ENCODE peak calls at places on chromosomes 11 and 22, in five cellular contexts. O, M, G, H and K are unnamed samples.

GRCh38 chr22:38246692-38247091 is 26.1 kb downstream of the TMEM184B start:
- DNase-seq in H (no peak), O (no peak), G (no peak), M (no peak), K (no peak)

GRCh38 chr11:66718320-66718971 is 10.6 kb downstream of the SPTBN2 start:
- DNase-seq in O (no peak), G (no peak), M (no peak), H (peak), K (no peak)

GRCh38 chr11:128299132-128299726 is 288.1 kb downstream of the ETS1 start:
- DNase-seq in O (no peak), G (peak), M (no peak), H (no peak), K (peak)

GRCh38 chr11:82750643-82751139 is 17.0 kb upstream of the FAM181B start:
- DNase-seq in G (peak), H (peak), O (no peak), M (no peak), K (no peak)

GRCh38 chr11:129694538-129694937 is 121.1 kb upstream of the TMEM45B start:
- DNase-seq in M (no peak), O (no peak), G (peak), H (no peak), K (no peak)

GRCh38 chr11:73392108-73393010 is 16.2 kb downstream of the RELT start:
- DNase-seq in O (no peak), G (no peak), H (no peak), M (no peak), K (no peak)

GRCh38 chr11:2445107-2445947 is 519 bp downstream of the KCNQ1 start:
- DNase-seq in M (no peak), H (no peak), O (no peak), G (no peak), K (no peak)

GRCh38 chr11:31641477-31642062 is 132.0 kb downstream of the ELP4 start:
- DNase-seq in G (peak), O (no peak), H (peak), M (no peak), K (no peak)

GRCh38 chr11:76764941-76765340 is 18.2 kb upstream of the TSKU start:
- DNase-seq in M (no peak), H (no peak), G (no peak), O (no peak), K (no peak)

GRCh38 chr22:33917744-33918406 is 2.4 kb downstream of the LARGE1 start:
- DNase-seq in G (peak), H (peak), M (no peak), O (no peak), K (no peak)

GRCh38 chr11:56693428-56693827 is 5.5 kb upstream of the OR9G1 start:
- DNase-seq in O (no peak), G (no peak), H (no peak), M (no peak), K (no peak)

GRCh38 chr11:109197656-109198055 is 224.3 kb upstream of the C11orf87 start:
- DNase-seq in M (no peak), O (no peak), G (no peak), H (no peak), K (peak)

GRCh38 chr11:368414-369335 is 624 bp upstream of the B4GALNT4 start:
- DNase-seq in H (peak), M (no peak), G (no peak), O (no peak), K (no peak)

GRCh38 chr11:82315093-82315492 is 418.6 kb downstream of the FAM181B start:
- DNase-seq in G (peak), O (no peak), H (peak), M (no peak), K (no peak)

GRCh38 chr11:12235549-12235944 is 125.2 kb downstream of the MICAL2 start:
- DNase-seq in H (peak), O (no peak), M (no peak), G (peak), K (no peak)

GRCh38 chr11:70760416-70761020 is 362.2 kb downstream of the CTTN start:
- DNase-seq in O (no peak), H (peak), M (no peak), G (no peak), K (no peak)

GRCh38 chr11:63592975-63593395 is 21.2 kb downstream of the PLAAT3 start:
- DNase-seq in O (no peak), M (no peak), G (peak), H (peak), K (no peak)

GRCh38 chr22:48570912-48571311 is 1256.8 kb downstream of the BRD1 start:
- DNase-seq in H (no peak), G (no peak), O (no peak), M (no peak), K (no peak)

GRCh38 chr11:35927730-35928129 is 16.1 kb upstream of the LDLRAD3 start:
- DNase-seq in H (peak), G (no peak), M (no peak), O (no peak), K (peak)

GRCh38 chr11:67230406-67230805 is 35.9 kb upstream of the GRK2 start:
- DNase-seq in H (no peak), O (no peak), G (no peak), M (no peak), K (no peak)

GRCh38 chr11:28400236-28401100 is 292.3 kb downstream of the METTL15 start:
- DNase-seq in G (no peak), M (peak), H (no peak), O (no peak), K (no peak)

GRCh38 chr11:69670158-69670845 is 4.9 kb downstream of the LTO1 start:
- DNase-seq in O (no peak), G (peak), H (peak), M (peak), K (peak)

GRCh38 chr11:65213322-65214211 is 31.8 kb downstream of the CAPN1 start:
- DNase-seq in M (no peak), H (peak), O (no peak), G (no peak), K (no peak)

GRCh38 chr11:27902981-27903624 is 202.8 kb upstream of the BDNF start:
- DNase-seq in H (no peak), M (no peak), G (no peak), O (no peak), K (peak)

GRCh38 chr11:100739636-100740035 is 52.5 kb downstream of the ARHGAP42 start:
- DNase-seq in H (no peak), G (no peak), O (no peak), M (peak), K (peak)

GRCh38 chr22:44539467-44540063 is 41.5 kb upstream of the RTL6 start:
- DNase-seq in H (peak), M (no peak), O (no peak), G (no peak), K (no peak)